ENCODE peak calls at places on chromosome 20, in nine cellular contexts. K is endothelial cell, Z is activated B cell treated with CpG ODN at 0.5 μM for 24 hours, M is prostate gland, W is fibroblast of mammary gland, R is foreskin fibroblast, B is omental fat pad, A is neural crest cell, V is fibroblast of villous mesenchyme. Q is an unnamed sample.

GRCh38 chr20:23092409-23092756 is 6.3 kb upstream of the CD93 start:
- DNase-seq in B (no peak), M (no peak), W (peak; percentile 5), R (no peak), V (no peak), A (no peak), Z (no peak), K (no peak), Q (no peak)

GRCh38 chr20:57388953-57389694 is 2.1 kb upstream of the RBM38 start:
- DNase-seq in A (peak; percentile 42), B (no peak), K (peak; percentile 37), R (peak; percentile 82), Z (peak; percentile 72), V (peak; percentile 67), M (peak; percentile 77), W (peak; percentile 37), Q (peak; percentile 86)

GRCh38 chr20:33653218-33653899 is 8.8 kb upstream of the C20orf144 start:
- DNase-seq in V (peak; percentile 68), K (peak; percentile 76), M (no peak), Z (no peak), A (peak; percentile 79), W (peak; percentile 72), B (no peak), R (peak; percentile 87), Q (peak; percentile 78)

GRCh38 chr20:17066955-17067354 is 159.9 kb upstream of the PCSK2 start:
- DNase-seq in W (no peak), A (no peak), M (no peak), V (no peak), B (no peak), R (no peak), K (no peak), Z (no peak), Q (no peak)

GRCh38 chr20:1108437-1108920 is 9.9 kb upstream of the PSMF1 start:
- DNase-seq in M (no peak), Z (peak; percentile 36), K (peak; percentile 69), A (peak; percentile 53), V (peak; percentile 37), B (peak; percentile 34), R (peak; percentile 70), W (peak; percentile 40), Q (peak; percentile 55)

GRCh38 chr20:2595076-2595475 is 57.4 kb upstream of the NOP56 start:
- DNase-seq in W (no peak), R (no peak), A (no peak), B (no peak), M (no peak), K (no peak), V (no peak), Z (no peak), Q (no peak)

GRCh38 chr20:58238490-58238889 is 10.0 kb upstream of the ANKRD60 start:
- DNase-seq in B (no peak), R (no peak), V (no peak), Z (no peak), W (no peak), M (no peak), A (no peak), K (no peak), Q (no peak)

GRCh38 chr20:57654363-57654997 is 34.3 kb upstream of the ZBP1 start:
- DNase-seq in W (peak; percentile 55), A (peak; percentile 50), R (peak; percentile 77), V (peak; percentile 63), Z (peak; percentile 55), B (peak; percentile 20), K (peak; percentile 62), M (peak; percentile 55), Q (peak; percentile 72)

GRCh38 chr20:50648651-50649050 is 42.7 kb downstream of the RIPOR3 start:
- DNase-seq in W (no peak), Z (no peak), M (no peak), V (no peak), A (no peak), R (no peak), K (no peak), B (no peak), Q (no peak)

GRCh38 chr20:50649587-50649986 is 41.8 kb downstream of the RIPOR3 start:
- DNase-seq in K (no peak), Z (no peak), M (no peak), B (no peak), W (no peak), R (no peak), A (no peak), V (no peak), Q (no peak)

GRCh38 chr20:50646483-50646996 is 44.8 kb downstream of the RIPOR3 start:
- DNase-seq in M (no peak), V (peak; percentile 94), K (no peak), R (peak; percentile 77), Z (no peak), A (no peak), B (no peak), W (peak; percentile 92), Q (no peak)

GRCh38 chr20:50642288-50642803 is 49.0 kb downstream of the RIPOR3 start:
- DNase-seq in V (peak; percentile 84), W (no peak), A (no peak), B (no peak), K (no peak), Z (no peak), R (no peak), M (no peak), Q (no peak)

DNA sequence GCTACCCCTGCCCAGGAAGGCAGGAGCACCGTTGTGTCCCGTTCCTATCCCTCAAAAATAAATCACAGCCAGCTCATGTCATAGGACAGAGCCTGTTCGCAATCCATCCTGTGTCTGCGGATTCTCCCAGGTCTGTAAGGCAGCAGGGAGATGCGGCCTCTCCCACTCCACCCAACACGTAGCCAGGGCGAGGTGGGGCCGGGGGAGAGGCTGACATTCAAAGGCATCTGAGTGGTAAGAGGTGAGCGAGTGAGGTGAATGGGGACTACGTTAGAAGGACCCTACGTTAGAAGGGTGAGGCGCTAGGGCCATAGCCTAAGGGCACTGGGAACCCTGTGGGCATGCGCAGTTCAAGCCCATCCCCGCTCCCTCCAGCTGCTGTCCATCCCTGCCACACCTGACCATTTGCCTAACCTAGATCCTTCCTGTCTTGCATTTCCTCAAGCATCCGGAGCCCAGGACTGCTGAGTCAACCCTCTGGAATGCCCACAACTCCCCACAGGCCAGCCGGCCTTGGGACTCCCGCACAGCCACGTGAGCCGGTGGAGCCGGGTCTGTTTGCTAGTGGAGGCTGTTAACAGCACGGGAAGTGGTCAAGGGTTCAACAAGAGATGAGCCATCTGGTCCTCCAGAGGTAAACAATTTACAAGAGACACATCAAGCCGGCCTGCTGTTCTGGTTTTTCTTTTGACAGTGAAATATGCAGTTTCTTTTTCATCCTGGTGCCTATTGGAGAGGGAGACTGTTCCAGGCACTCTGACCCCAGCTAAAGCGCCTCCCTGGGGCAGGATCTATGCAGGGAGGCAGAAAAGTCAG is 45.9 kb downstream of the RIPOR3 start:
- DNase-seq in B (peak; percentile 53), W (peak; percentile 97), R (peak; percentile 97), V (peak; percentile 100), A (no peak), Z (no peak), M (peak; percentile 51), K (peak; percentile 71), Q (no peak)
- TF ChIP-seq CTCF in B (no peak), W (no peak), R (no peak), V (no peak), A (no peak), Z (no peak), M (no peak), K (no peak), Q (no peak)

GRCh38 chr20:59515906-59516209 is 88.5 kb upstream of the PHACTR3 start:
- DNase-seq in R (no peak), V (no peak), W (no peak), A (no peak), B (no peak), K (no peak), Z (no peak), M (no peak), Q (no peak)

GRCh38 chr20:59520814-59521213 is 83.5 kb upstream of the PHACTR3 start:
- DNase-seq in V (no peak), Z (no peak), W (no peak), R (no peak), A (no peak), B (no peak), M (no peak), K (no peak), Q (no peak)

GRCh38 chr20:59515013-59515905 is 89.1 kb upstream of the PHACTR3 start:
- DNase-seq in W (peak; percentile 52), A (peak; percentile 92), K (peak; percentile 91), V (peak; percentile 47), M (peak; percentile 39), B (peak; percentile 38), Z (no peak), R (peak; percentile 60), Q (peak; percentile 11)

GRCh38 chr20:59518881-59519706 is 85.2 kb upstream of the PHACTR3 start:
- DNase-seq in A (no peak), K (peak; percentile 49), M (no peak), V (peak; percentile 45), R (peak; percentile 46), B (no peak), Z (no peak), W (peak; percentile 55), Q (peak; percentile 64)

DNA sequence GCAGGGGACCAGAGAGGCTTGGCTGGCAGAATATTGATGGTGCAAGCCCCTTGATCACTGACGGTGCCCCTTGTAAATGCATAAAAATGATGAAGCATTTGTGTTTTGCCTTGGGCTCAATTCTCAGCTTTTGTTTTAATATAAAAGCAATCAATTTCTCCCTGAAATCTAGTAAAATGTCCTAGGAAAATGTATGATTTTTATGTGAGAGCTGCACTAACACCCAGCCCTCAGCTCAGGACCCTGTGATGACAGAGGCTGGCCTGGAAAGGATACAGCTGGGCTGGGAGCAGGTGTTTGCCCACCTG is 84.7 kb upstream of the PHACTR3 start:
- DNase-seq in K (no peak), M (no peak), V (no peak), R (no peak), W (no peak), B (no peak), A (no peak), Z (no peak), Q (no peak)
- TF ChIP-seq CTCF in K (peak; percentile 5), M (no peak), V (no peak), R (no peak), W (no peak), B (no peak), A (peak; percentile 19), Z (no peak), Q (no peak)

GRCh38 chr20:50163570-50164317 is 10.2 kb upstream of the PEDS1 start:
- DNase-seq in K (no peak), W (peak; percentile 72), R (peak; percentile 83), A (no peak), B (no peak), V (peak; percentile 72), Z (no peak), M (no peak), Q (no peak)

GRCh38 chr20:50170549-50171220 is 17.2 kb upstream of the PEDS1 start:
- DNase-seq in W (no peak), B (no peak), R (no peak), Z (no peak), K (no peak), V (no peak), M (no peak), A (no peak), Q (no peak)

GRCh38 chr20:50169329-50169823 is 15.9 kb upstream of the PEDS1 start:
- DNase-seq in M (peak; percentile 81), Z (peak; percentile 71), A (peak; percentile 89), B (peak; percentile 99), V (peak; percentile 83), R (peak; percentile 88), W (peak; percentile 83), K (peak; percentile 83), Q (peak; percentile 74)

GRCh38 chr20:50165687-50166554 is 12.4 kb upstream of the PEDS1 start:
- DNase-seq in B (peak; percentile 89), Z (peak; percentile 66), K (peak; percentile 61), V (peak; percentile 100), W (peak; percentile 100), R (peak; percentile 100), M (peak; percentile 99), A (peak; percentile 46), Q (peak; percentile 90)
- TF ChIP-seq CTCF in B (no peak), Z (no peak), K (no peak), V (peak; percentile 7), W (no peak), R (no peak), M (no peak), A (no peak), Q (no peak)

GRCh38 chr20:63295422-63295821 is 2.4 kb downstream of the COL20A1 start:
- DNase-seq in M (no peak), V (no peak), Z (no peak), W (no peak), R (no peak), B (no peak), K (no peak), A (no peak), Q (no peak)
- TF ChIP-seq CTCF in M (no peak), V (no peak), Z (no peak), W (no peak), R (no peak), B (no peak), K (no peak), A (no peak), Q (no peak)